ENCODE peak calls at places on chromosome 18, in ten cellular contexts. One of them, this sample, is unnamed. For H3K36me3, the result is how much of the 10 kb centered on the place peaks cover.

GRCh38 chr18:56921888-56922480 is 224.9 kb upstream of the BOD1L2 start:
- DNase-seq in Panc1: no peak
- DNase-seq in fibroblast of lung: peak
- DNase-seq in heart left ventricle: no peak
- DNase-seq in WERI-Rb-1: no peak
- DNase-seq in ovary: no peak
- DNase-seq in BJ: no peak
- DNase-seq in esophagus squamous epithelium: no peak
- DNase-seq in transverse colon: no peak
- DNase-seq in right lobe of liver: no peak
- DNase-seq in this sample: no peak

GRCh38 chr18:12359515-12359927 is 17.5 kb downstream of the AFG3L2 start:
- DNase-seq in Panc1: no peak
- DNase-seq in fibroblast of lung: peak
- DNase-seq in heart left ventricle: no peak
- DNase-seq in WERI-Rb-1: no peak
- DNase-seq in ovary: no peak
- DNase-seq in BJ: no peak
- DNase-seq in esophagus squamous epithelium: no peak
- DNase-seq in transverse colon: no peak
- DNase-seq in right lobe of liver: no peak
- DNase-seq in this sample: no peak

GRCh38 chr18:6396843-6397242 is 17.9 kb downstream of the L3MBTL4 start:
- DNase-seq in Panc1: no peak
- DNase-seq in fibroblast of lung: no peak
- DNase-seq in heart left ventricle: no peak
- DNase-seq in WERI-Rb-1: no peak
- DNase-seq in ovary: no peak
- DNase-seq in BJ: no peak
- DNase-seq in esophagus squamous epithelium: no peak
- DNase-seq in transverse colon: no peak
- DNase-seq in right lobe of liver: no peak
- DNase-seq in this sample: no peak

GRCh38 chr18:58856881-58857280 is 7.8 kb upstream of the ZNF532 start:
- DNase-seq in Panc1: no peak
- DNase-seq in fibroblast of lung: peak
- DNase-seq in heart left ventricle: no peak
- DNase-seq in WERI-Rb-1: no peak
- DNase-seq in ovary: no peak
- DNase-seq in BJ: no peak
- DNase-seq in esophagus squamous epithelium: no peak
- DNase-seq in transverse colon: no peak
- DNase-seq in right lobe of liver: no peak
- DNase-seq in this sample: no peak

GRCh38 chr18:62952807-62953206 is 237.5 kb downstream of the PHLPP1 start:
- DNase-seq in Panc1: no peak
- DNase-seq in fibroblast of lung: no peak
- DNase-seq in heart left ventricle: no peak
- DNase-seq in WERI-Rb-1: no peak
- DNase-seq in ovary: no peak
- DNase-seq in BJ: no peak
- DNase-seq in esophagus squamous epithelium: no peak
- DNase-seq in transverse colon: no peak
- DNase-seq in right lobe of liver: no peak
- DNase-seq in this sample: no peak

GRCh38 chr18:13003466-13003896 is 12.3 kb downstream of the CEP192 start:
- DNase-seq in Panc1: no peak
- DNase-seq in fibroblast of lung: peak
- DNase-seq in heart left ventricle: no peak
- DNase-seq in WERI-Rb-1: peak
- DNase-seq in ovary: no peak
- DNase-seq in BJ: peak
- DNase-seq in esophagus squamous epithelium: no peak
- DNase-seq in transverse colon: no peak
- DNase-seq in right lobe of liver: no peak
- DNase-seq in this sample: no peak

GRCh38 chr18:63144748-63145147 is 174.8 kb downstream of the BCL2 start:
- DNase-seq in Panc1: no peak
- DNase-seq in fibroblast of lung: no peak
- DNase-seq in heart left ventricle: no peak
- DNase-seq in WERI-Rb-1: no peak
- DNase-seq in ovary: no peak
- DNase-seq in BJ: no peak
- DNase-seq in esophagus squamous epithelium: no peak
- DNase-seq in transverse colon: no peak
- DNase-seq in right lobe of liver: no peak
- DNase-seq in this sample: no peak

GRCh38 chr18:70490008-70490933 is 201.4 kb downstream of the SOCS6 start:
- DNase-seq in Panc1: peak
- DNase-seq in fibroblast of lung: peak
- DNase-seq in heart left ventricle: no peak
- DNase-seq in WERI-Rb-1: peak
- DNase-seq in ovary: no peak
- DNase-seq in BJ: no peak
- DNase-seq in esophagus squamous epithelium: no peak
- DNase-seq in transverse colon: peak
- DNase-seq in right lobe of liver: peak
- DNase-seq in this sample: no peak

GRCh38 chr18:48949051-48949605 is 1.6 kb downstream of the SMAD7 start:
- DNase-seq in Panc1: no peak
- DNase-seq in fibroblast of lung: no peak
- DNase-seq in heart left ventricle: peak
- DNase-seq in WERI-Rb-1: peak
- DNase-seq in ovary: no peak
- DNase-seq in BJ: no peak
- DNase-seq in esophagus squamous epithelium: no peak
- DNase-seq in transverse colon: peak
- DNase-seq in right lobe of liver: peak
- DNase-seq in this sample: peak

GRCh38 chr18:48948112-48949050 is 2.4 kb downstream of the SMAD7 start:
- DNase-seq in Panc1: no peak
- DNase-seq in fibroblast of lung: peak
- DNase-seq in heart left ventricle: peak
- DNase-seq in WERI-Rb-1: peak
- DNase-seq in ovary: no peak
- DNase-seq in BJ: no peak
- DNase-seq in esophagus squamous epithelium: no peak
- DNase-seq in transverse colon: peak
- DNase-seq in right lobe of liver: peak
- DNase-seq in this sample: peak

GRCh38 chr18:48946329-48946835 is 4.4 kb downstream of the SMAD7 start:
- DNase-seq in Panc1: no peak
- DNase-seq in fibroblast of lung: peak
- DNase-seq in heart left ventricle: no peak
- DNase-seq in WERI-Rb-1: no peak
- DNase-seq in ovary: no peak
- DNase-seq in BJ: no peak
- DNase-seq in esophagus squamous epithelium: no peak
- DNase-seq in transverse colon: peak
- DNase-seq in right lobe of liver: no peak
- DNase-seq in this sample: no peak

GRCh38 chr18:48947102-48947501 is 3.7 kb downstream of the SMAD7 start:
- DNase-seq in Panc1: no peak
- DNase-seq in fibroblast of lung: no peak
- DNase-seq in heart left ventricle: no peak
- DNase-seq in WERI-Rb-1: no peak
- DNase-seq in ovary: no peak
- DNase-seq in BJ: no peak
- DNase-seq in esophagus squamous epithelium: no peak
- DNase-seq in transverse colon: no peak
- DNase-seq in right lobe of liver: no peak
- DNase-seq in this sample: no peak

DNA sequence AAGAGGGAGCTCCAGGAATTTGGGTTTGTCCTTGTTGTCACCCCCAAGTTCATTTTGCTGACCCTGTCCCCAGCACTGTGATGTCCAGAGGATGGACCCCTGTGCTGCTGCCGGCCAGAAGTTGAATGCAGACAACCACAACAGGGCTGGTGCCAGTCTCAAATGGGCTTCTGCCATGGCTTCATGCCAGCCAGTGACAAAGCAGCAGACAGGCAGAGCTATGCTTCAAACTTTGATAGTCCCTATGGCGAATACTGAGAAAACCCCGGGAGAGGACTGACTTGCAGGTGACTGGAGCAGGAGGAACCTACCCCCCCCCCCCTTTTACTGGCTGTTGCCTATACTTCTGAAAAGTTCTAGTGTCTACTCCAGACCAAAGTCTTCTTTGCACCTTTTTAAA is 3.2 kb downstream of the SMAD7 start:
- DNase-seq in Panc1: no peak
- DNase-seq in fibroblast of lung: no peak
- DNase-seq in heart left ventricle: peak
- DNase-seq in WERI-Rb-1: no peak
- DNase-seq in ovary: no peak
- DNase-seq in BJ: no peak
- DNase-seq in esophagus squamous epithelium: no peak
- DNase-seq in transverse colon: no peak
- DNase-seq in right lobe of liver: peak
- DNase-seq in this sample: no peak
- H3K36me3 ChIP-seq in Panc1: under half
- H3K36me3 ChIP-seq in fibroblast of lung: under half
- H3K36me3 ChIP-seq in heart left ventricle: under half
- H3K36me3 ChIP-seq in WERI-Rb-1: half or more
- H3K36me3 ChIP-seq in ovary: under half
- H3K36me3 ChIP-seq in BJ: under half
- H3K36me3 ChIP-seq in esophagus squamous epithelium: under half
- H3K36me3 ChIP-seq in transverse colon: under half
- H3K36me3 ChIP-seq in right lobe of liver: under half
- H3K36me3 ChIP-seq in this sample: under half

DNA sequence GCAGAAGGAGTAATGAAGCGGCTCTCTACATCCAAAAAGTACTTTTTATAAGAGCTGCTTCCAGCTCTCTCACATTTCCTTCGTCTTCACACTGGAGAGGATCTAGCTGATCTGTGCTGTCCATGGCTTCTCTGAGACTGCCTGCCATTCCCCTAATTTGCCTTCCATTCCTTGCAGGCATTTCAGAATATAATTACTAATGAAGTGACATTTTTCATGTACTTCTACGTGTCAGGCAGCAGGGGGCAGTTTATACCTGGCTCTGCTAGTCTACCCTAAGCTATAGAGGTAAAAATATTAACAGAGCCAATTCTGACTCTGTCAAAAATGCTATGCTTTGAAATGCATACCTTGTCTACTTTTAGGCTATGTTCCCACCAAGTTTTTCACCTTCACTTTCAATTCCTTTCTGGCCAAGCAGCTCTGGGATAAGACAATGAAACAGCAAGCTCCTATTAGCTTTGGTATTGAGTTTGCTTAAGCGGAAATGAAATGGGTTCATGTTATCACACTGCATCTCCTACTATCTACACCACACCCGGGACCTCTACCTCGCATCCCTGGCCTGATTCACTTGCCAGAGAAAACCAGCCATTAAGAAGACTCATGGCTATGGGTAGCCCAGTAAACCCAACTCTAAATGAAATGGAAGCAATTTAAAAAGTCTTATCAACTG is 81.9 kb downstream of the MEP1B start:
- DNase-seq in Panc1: peak
- DNase-seq in fibroblast of lung: peak
- DNase-seq in heart left ventricle: peak
- DNase-seq in WERI-Rb-1: peak
- DNase-seq in ovary: peak
- DNase-seq in BJ: no peak
- DNase-seq in esophagus squamous epithelium: no peak
- DNase-seq in transverse colon: peak
- DNase-seq in right lobe of liver: peak
- DNase-seq in this sample: no peak
- TF ChIP-seq CTCF in Panc1: peak
- TF ChIP-seq CTCF in fibroblast of lung: peak
- TF ChIP-seq CTCF in heart left ventricle: peak
- TF ChIP-seq CTCF in WERI-Rb-1: peak
- TF ChIP-seq CTCF in ovary: peak
- TF ChIP-seq CTCF in BJ: peak
- TF ChIP-seq CTCF in esophagus squamous epithelium: peak
- TF ChIP-seq CTCF in transverse colon: peak
- TF ChIP-seq CTCF in right lobe of liver: peak
- TF ChIP-seq CTCF in this sample: peak

DNA sequence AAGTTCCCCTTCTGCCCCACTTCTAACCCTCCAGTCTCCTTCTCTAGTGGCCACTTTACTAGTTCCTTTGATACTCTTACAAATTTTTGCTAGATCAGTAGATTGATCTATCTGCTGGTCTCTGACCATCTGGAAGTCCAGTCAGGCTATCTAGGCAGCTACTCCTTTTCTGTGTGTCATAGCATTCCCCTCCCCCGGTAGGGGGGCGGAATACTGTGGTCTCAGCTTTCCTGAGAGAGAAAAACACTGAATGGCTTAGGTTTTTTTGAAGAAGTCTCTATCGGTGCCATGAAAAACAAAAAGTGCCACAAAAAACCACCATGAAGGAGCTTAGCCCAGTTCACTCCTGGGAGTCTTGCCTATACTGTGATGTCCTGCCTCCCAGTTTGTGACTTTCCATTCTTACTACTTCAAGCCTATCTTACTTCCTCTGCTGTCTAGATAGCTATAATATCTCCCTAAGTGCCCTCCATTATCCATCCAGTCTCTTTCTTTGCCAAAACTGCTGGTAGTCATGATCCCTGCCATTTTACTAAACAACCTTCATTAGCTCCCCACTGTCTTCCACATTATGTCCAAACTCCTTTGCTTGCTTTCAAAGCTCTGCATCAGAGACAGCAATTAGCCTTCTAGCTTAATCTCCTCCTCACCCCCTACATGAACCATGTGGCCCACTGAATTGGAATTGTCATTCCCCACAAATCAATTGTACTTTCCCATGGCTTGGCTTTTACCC is 29.9 kb downstream of the TPGS2 start:
- DNase-seq in Panc1: no peak
- DNase-seq in fibroblast of lung: peak
- DNase-seq in heart left ventricle: no peak
- DNase-seq in WERI-Rb-1: no peak
- DNase-seq in ovary: no peak
- DNase-seq in BJ: no peak
- DNase-seq in esophagus squamous epithelium: no peak
- DNase-seq in transverse colon: no peak
- DNase-seq in right lobe of liver: no peak
- DNase-seq in this sample: no peak
- H3K36me3 ChIP-seq in Panc1: under half
- H3K36me3 ChIP-seq in fibroblast of lung: under half
- H3K36me3 ChIP-seq in heart left ventricle: half or more
- H3K36me3 ChIP-seq in WERI-Rb-1: half or more
- H3K36me3 ChIP-seq in ovary: under half
- H3K36me3 ChIP-seq in BJ: under half
- H3K36me3 ChIP-seq in esophagus squamous epithelium: under half
- H3K36me3 ChIP-seq in transverse colon: under half
- H3K36me3 ChIP-seq in right lobe of liver: under half
- H3K36me3 ChIP-seq in this sample: half or more

GRCh38 chr18:31554776-31555175 is 36.9 kb upstream of the TTR start:
- DNase-seq in Panc1: no peak
- DNase-seq in fibroblast of lung: no peak
- DNase-seq in heart left ventricle: no peak
- DNase-seq in WERI-Rb-1: no peak
- DNase-seq in ovary: no peak
- DNase-seq in BJ: no peak
- DNase-seq in esophagus squamous epithelium: no peak
- DNase-seq in transverse colon: no peak
- DNase-seq in right lobe of liver: no peak
- DNase-seq in this sample: no peak

GRCh38 chr18:31558567-31558966 is 33.1 kb upstream of the TTR start:
- DNase-seq in Panc1: no peak
- DNase-seq in fibroblast of lung: no peak
- DNase-seq in heart left ventricle: no peak
- DNase-seq in WERI-Rb-1: no peak
- DNase-seq in ovary: no peak
- DNase-seq in BJ: no peak
- DNase-seq in esophagus squamous epithelium: no peak
- DNase-seq in transverse colon: no peak
- DNase-seq in right lobe of liver: no peak
- DNase-seq in this sample: no peak

GRCh38 chr18:31553800-31554199 is 37.9 kb upstream of the TTR start:
- DNase-seq in Panc1: no peak
- DNase-seq in fibroblast of lung: peak
- DNase-seq in heart left ventricle: no peak
- DNase-seq in WERI-Rb-1: no peak
- DNase-seq in ovary: no peak
- DNase-seq in BJ: no peak
- DNase-seq in esophagus squamous epithelium: no peak
- DNase-seq in transverse colon: no peak
- DNase-seq in right lobe of liver: no peak
- DNase-seq in this sample: no peak

GRCh38 chr18:31555971-31556747 is 35.5 kb upstream of the TTR start:
- DNase-seq in Panc1: peak
- DNase-seq in fibroblast of lung: peak
- DNase-seq in heart left ventricle: no peak
- DNase-seq in WERI-Rb-1: peak
- DNase-seq in ovary: no peak
- DNase-seq in BJ: peak
- DNase-seq in esophagus squamous epithelium: no peak
- DNase-seq in transverse colon: peak
- DNase-seq in right lobe of liver: no peak
- DNase-seq in this sample: no peak

DNA sequence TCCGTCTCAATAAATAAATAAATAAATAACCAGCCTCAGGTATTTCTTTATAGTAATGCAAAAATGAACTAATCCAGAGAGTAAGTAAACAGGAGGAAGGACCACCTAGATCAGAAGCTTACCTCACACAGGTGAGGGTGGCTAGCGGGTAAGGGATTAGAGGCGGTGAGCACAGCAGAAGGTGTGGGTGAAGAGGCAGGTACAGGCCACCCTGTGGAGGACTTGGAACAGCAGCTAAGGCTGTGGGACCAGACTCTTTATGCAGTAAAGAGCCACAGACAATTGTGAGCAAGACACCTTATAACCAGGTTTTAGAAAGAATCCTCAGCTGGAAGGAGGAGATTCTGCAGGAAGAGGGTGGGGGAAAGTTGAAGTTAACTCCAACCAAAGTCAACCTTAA is 34.2 kb upstream of the TTR start:
- DNase-seq in Panc1: no peak
- DNase-seq in fibroblast of lung: no peak
- DNase-seq in heart left ventricle: no peak
- DNase-seq in WERI-Rb-1: no peak
- DNase-seq in ovary: no peak
- DNase-seq in BJ: no peak
- DNase-seq in esophagus squamous epithelium: no peak
- DNase-seq in transverse colon: no peak
- DNase-seq in right lobe of liver: no peak
- DNase-seq in this sample: no peak
- TF ChIP-seq CTCF in Panc1: no peak
- TF ChIP-seq CTCF in fibroblast of lung: no peak
- TF ChIP-seq CTCF in heart left ventricle: no peak
- TF ChIP-seq CTCF in WERI-Rb-1: peak
- TF ChIP-seq CTCF in ovary: no peak
- TF ChIP-seq CTCF in BJ: no peak
- TF ChIP-seq CTCF in esophagus squamous epithelium: no peak
- TF ChIP-seq CTCF in transverse colon: no peak
- TF ChIP-seq CTCF in right lobe of liver: no peak
- TF ChIP-seq CTCF in this sample: no peak

This sample was measured in lower lobe of right lung.